ENCODE peak calls at places on chromosomes 6 and 20, in four cellular contexts. S is HCT116, X is GM23338, J is neural progenitor cell. B is an unnamed sample.

GRCh38 chr6:125773387-125774341 is 17.1 kb upstream of the NCOA7 start:
- DNase-seq in S (no peak), X (no peak), J (no peak), B (no peak)

GRCh38 chr6:149857541-149857940 is 6.6 kb downstream of the LRP11 start:
- DNase-seq in S (no peak), X (no peak), J (no peak), B (no peak)

GRCh38 chr20:54843891-54844290 is 368.5 kb downstream of the DOK5 start:
- DNase-seq in S (no peak), X (no peak), J (no peak), B (no peak)

GRCh38 chr6:122754191-122754731 is 25.3 kb upstream of the FABP7 start:
- DNase-seq in S (no peak), X (no peak), J (no peak), B (no peak)

GRCh38 chr6:13419826-13420225 is 67.6 kb downstream of the GFOD1 start:
- DNase-seq in S (no peak), X (no peak), J (no peak), B (no peak)

GRCh38 chr6:152301021-152301805 is 335.9 kb downstream of the SYNE1 start:
- DNase-seq in S (no peak), X (no peak), J (no peak), B (no peak)

GRCh38 chr6:18153311-18153703 is 1.6 kb downstream of the TPMT start:
- DNase-seq in S (no peak), X (no peak), J (no peak), B (no peak)

GRCh38 chr6:12071064-12071615 is 59.0 kb downstream of the HIVEP1 start:
- DNase-seq in S (no peak), X (no peak), J (no peak), B (no peak)

GRCh38 chr20:17594443-17594842 is 24.6 kb downstream of the DSTN start:
- DNase-seq in S (no peak), X (peak; percentile 55), J (no peak), B (no peak)

GRCh38 chr20:63212792-63213191 is 3.1 kb downstream of the YTHDF1 start:
- DNase-seq in S (no peak), X (no peak), J (no peak), B (no peak)

GRCh38 chr6:128350416-128351254 is 169.8 kb downstream of the PTPRK start:
- DNase-seq in S (no peak), X (no peak), J (no peak), B (peak; percentile 9)

GRCh38 chr6:121549741-121550140 is 114.3 kb downstream of the GJA1 start:
- DNase-seq in S (no peak), X (no peak), J (no peak), B (peak; percentile 30)

GRCh38 chr6:142671791-142672190 is 273.2 kb downstream of the HIVEP2 start:
- DNase-seq in S (no peak), X (no peak), J (no peak), B (no peak)

GRCh38 chr20:16571333-16571732 is 1.9 kb downstream of the KIF16B start:
- DNase-seq in S (no peak), X (no peak), J (no peak), B (peak; percentile 75)

GRCh38 chr6:145809211-145809610 is 5.4 kb downstream of the FBXO30 start:
- DNase-seq in S (no peak), X (no peak), J (no peak), B (no peak)

GRCh38 chr20:7883309-7883708 is 56.9 kb downstream of the HAO1 start:
- DNase-seq in S (no peak), X (no peak), J (no peak), B (no peak)

GRCh38 chr6:27478141-27478705 is 5.3 kb upstream of the ZNF184 start:
- DNase-seq in S (no peak), X (peak; percentile 15), J (no peak), B (no peak)

GRCh38 chr6:53441035-53441493 is 92.3 kb upstream of the ELOVL5 start:
- DNase-seq in S (no peak), X (no peak), J (no peak), B (no peak)

GRCh38 chr6:103797738-103798137 is 1062.0 kb downstream of the HACE1 start:
- DNase-seq in S (no peak), X (peak; percentile 64), J (peak; percentile 27), B (no peak)

GRCh38 chr6:146587448-146587847 is 11.3 kb upstream of the ADGB start:
- DNase-seq in S (no peak), X (no peak), J (no peak), B (no peak)

GRCh38 chr6:49462071-49462470 is 982 bp downstream of the MMUT start:
- DNase-seq in S (no peak), X (no peak), J (no peak), B (no peak)

GRCh38 chr6:136127856-136128255 is 122.3 kb downstream of the MTFR2 start:
- DNase-seq in S (no peak), X (no peak), J (no peak), B (no peak)

GRCh38 chr6:112939543-112939942 is 592.4 kb downstream of the RFPL4B start:
- DNase-seq in S (no peak), X (no peak), J (no peak), B (no peak)

GRCh38 chr6:28580484-28580883 is 54.8 kb downstream of the GPX5 start:
- DNase-seq in S (no peak), X (no peak), J (no peak), B (no peak)

GRCh38 chr6:24323632-24324337 is 34.1 kb downstream of the DCDC2 start:
- DNase-seq in S (no peak), X (no peak), J (peak; percentile 60), B (no peak)

GRCh38 chr6:113073611-113074191 is 726.6 kb downstream of the RFPL4B start:
- DNase-seq in S (no peak), X (no peak), J (no peak), B (no peak)

GRCh38 chr6:2127484-2127911 is 117.9 kb downstream of the GMDS start:
- DNase-seq in S (no peak), X (no peak), J (no peak), B (no peak)

GRCh38 chr6:126267621-126268020 is 72.3 kb upstream of the CENPW start:
- DNase-seq in S (no peak), X (no peak), J (no peak), B (no peak)

GRCh38 chr6:14807130-14807529 is 438.7 kb upstream of the JARID2 start:
- DNase-seq in S (no peak), X (no peak), J (no peak), B (no peak)

GRCh38 chr20:25301357-25301920 is 53.6 kb downstream of the PYGB start:
- DNase-seq in S (no peak), X (no peak), J (no peak), B (no peak)

GRCh38 chr20:14622796-14623195 is 285.4 kb upstream of the FLRT3 start:
- DNase-seq in S (peak; percentile 15), X (peak; percentile 47), J (no peak), B (peak; percentile 44)

GRCh38 chr6:166556871-166557322 is 29.6 kb downstream of the RAMACL start:
- DNase-seq in S (peak; percentile 86), X (peak; percentile 48), J (peak; percentile 33), B (peak; percentile 90)

GRCh38 chr6:167717455-167717854 is 109.3 kb upstream of the AFDN start:
- DNase-seq in S (no peak), X (no peak), J (no peak), B (no peak)

GRCh38 chr6:24935753-24936152 is at the start of gene RIPOR2:
- DNase-seq in S (no peak), X (peak; percentile 87), J (peak; percentile 67), B (no peak)

DNA sequence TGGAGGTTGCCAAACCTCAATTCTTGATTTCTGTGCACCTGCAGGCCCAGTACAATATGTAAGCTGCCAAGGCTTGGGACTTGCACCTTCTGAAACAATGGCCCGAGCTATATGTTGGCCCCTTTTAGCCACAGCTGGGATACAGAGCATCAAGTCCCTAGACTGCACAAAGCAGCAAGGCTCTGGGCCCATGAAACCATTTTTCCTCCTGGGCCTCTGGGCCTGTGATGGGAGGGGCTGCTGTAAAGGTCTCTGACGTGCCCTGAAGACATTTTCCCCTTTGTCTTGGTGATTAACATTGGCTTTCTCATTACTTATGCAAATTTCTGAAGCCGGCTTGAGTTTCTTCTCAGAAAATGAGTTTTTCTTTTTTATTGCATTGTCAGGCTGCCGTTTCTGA is 40.5 kb upstream of the SLC35F1 start:
- DNase-seq in S (no peak), X (no peak), J (no peak), B (no peak)
- H2AFZ ChIP-seq in S (no peak overlapping the region), X (no peak overlapping the region), J (no peak overlapping the region), B (no peak overlapping the region)

DNA sequence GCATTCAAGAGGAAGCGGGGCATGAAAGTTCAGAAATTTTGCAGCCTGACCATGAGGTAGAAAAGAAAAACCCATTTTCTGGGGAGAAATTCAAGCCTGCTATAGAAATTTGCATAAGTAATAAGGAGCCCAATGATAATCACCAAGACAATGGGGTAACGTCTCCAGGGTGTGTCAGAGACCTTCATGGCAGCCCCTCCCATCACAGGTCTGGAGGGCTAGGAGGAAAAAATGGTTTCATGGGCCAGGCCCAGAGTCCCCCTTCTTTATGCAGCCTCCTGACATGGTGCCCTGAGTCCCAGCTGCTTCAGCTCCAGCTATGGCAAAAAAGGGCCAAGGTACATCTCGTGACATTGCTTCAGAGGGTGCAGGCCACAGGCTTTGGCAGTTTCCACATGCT is 618.5 kb downstream of the EYS start:
- DNase-seq in S (no peak), X (no peak), J (no peak), B (no peak)
- H3K4me1 ChIP-seq in S (no peaks in the 10 kb centered on the region), X (no peaks in the 10 kb centered on the region), J (no peaks in the 10 kb centered on the region), B (no peaks in the 10 kb centered on the region)

GRCh38 chr6:157020398-157021266 is 243.5 kb downstream of the ARID1B start:
- DNase-seq in S (peak; percentile 22), X (peak; percentile 83), J (peak; percentile 84), B (no peak)

GRCh38 chr6:157019733-157020132 is 242.6 kb downstream of the ARID1B start:
- DNase-seq in S (no peak), X (no peak), J (no peak), B (no peak)

GRCh38 chr6:157017022-157017421 is 239.8 kb downstream of the ARID1B start:
- DNase-seq in S (no peak), X (no peak), J (no peak), B (no peak)

GRCh38 chr6:157017861-157018260 is 240.7 kb downstream of the ARID1B start:
- DNase-seq in S (no peak), X (no peak), J (no peak), B (no peak)

DNA sequence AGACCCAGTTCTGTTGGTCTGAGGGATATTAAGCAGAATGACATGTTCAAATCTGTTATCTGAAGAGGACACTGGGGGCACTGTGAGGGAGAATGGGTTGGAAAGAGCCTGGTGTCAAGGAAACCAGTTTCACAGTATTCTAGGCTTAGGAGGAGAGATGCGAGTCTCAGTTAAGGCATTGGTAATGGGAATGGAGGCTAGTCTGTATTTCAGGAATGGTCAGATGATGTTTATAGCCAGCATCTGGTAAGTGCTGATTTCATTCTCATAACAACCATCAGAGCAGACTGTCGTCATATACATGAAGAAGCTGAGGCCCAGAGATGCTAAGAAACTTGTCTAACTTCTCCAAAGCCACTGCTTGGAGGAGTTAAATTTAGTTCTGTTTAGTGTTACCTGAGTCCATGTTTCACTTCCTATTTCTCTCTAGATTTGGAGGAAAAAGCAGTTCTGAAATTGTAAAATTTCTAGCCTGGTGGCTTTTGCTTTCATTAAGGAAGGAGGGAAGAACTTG is 242.0 kb downstream of the ARID1B start:
- DNase-seq in S (no peak), X (peak; percentile 56), J (peak; percentile 49), B (no peak)
- H3K4me3 ChIP-seq in S (no peak overlapping the region), X (no peak overlapping the region), J (no peak overlapping the region), B (no peak overlapping the region)

DNA sequence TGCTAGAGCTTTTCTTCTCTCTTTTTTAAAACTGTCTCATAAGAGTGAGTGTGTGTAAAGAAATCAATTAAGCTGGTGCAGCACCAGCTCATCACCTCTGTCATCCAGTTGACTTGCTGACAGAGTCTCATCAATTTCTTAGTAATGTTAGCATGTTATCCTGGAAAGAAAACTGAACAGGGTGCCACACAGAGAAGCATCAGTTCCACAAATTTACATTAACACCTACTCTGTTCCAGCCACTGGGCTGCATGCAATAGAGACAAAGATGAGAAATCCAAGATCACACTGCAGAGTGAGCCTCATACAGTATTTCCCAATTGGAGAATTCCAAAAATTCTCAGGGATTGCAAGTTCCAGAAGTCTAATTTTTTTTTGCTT is 207.0 kb upstream of the CITED2 start:
- DNase-seq in S (no peak), X (no peak), J (no peak), B (no peak)
- H2AFZ ChIP-seq in S (no peak overlapping the region), X (no peak overlapping the region), J (no peak overlapping the region), B (no peak overlapping the region)

B was measured in keratinocyte.